ENCODE peak calls at places on chromosomes 13 and 19, in nine cellular contexts. One of them, this sample, is unnamed.

GRCh38 chr13:81800433-81800832 is 1459.5 kb upstream of the SPRY2 start:
- DNase-seq in epithelial cell of esophagus: no peak
- DNase-seq in AG09309: no peak
- DNase-seq in fibroblast of pulmonary artery: no peak
- DNase-seq in mammary epithelial cell: no peak
- DNase-seq in BE2C: no peak
- DNase-seq in breast epithelium: no peak
- DNase-seq in CD8-positive, alpha-beta T cell: no peak
- DNase-seq in SK-N-SH: no peak
- DNase-seq in this sample: no peak

GRCh38 chr13:113935523-113935922 is 38.4 kb downstream of the C13orf46 start:
- DNase-seq in epithelial cell of esophagus: no peak
- DNase-seq in AG09309: no peak
- DNase-seq in fibroblast of pulmonary artery: no peak
- DNase-seq in mammary epithelial cell: no peak
- DNase-seq in BE2C: no peak
- DNase-seq in breast epithelium: no peak
- DNase-seq in CD8-positive, alpha-beta T cell: no peak
- DNase-seq in SK-N-SH: peak; percentile 55
- DNase-seq in this sample: no peak

GRCh38 chr13:41995946-41996345 is 35.0 kb upstream of the VWA8 start:
- DNase-seq in epithelial cell of esophagus: peak; percentile 77
- DNase-seq in AG09309: peak; percentile 11
- DNase-seq in fibroblast of pulmonary artery: peak; percentile 46
- DNase-seq in mammary epithelial cell: peak; percentile 85
- DNase-seq in BE2C: peak; percentile 23
- DNase-seq in breast epithelium: no peak
- DNase-seq in CD8-positive, alpha-beta T cell: no peak
- DNase-seq in SK-N-SH: no peak
- DNase-seq in this sample: no peak

GRCh38 chr19:29666634-29667389 is 1.6 kb downstream of the PLEKHF1 start:
- DNase-seq in epithelial cell of esophagus: peak; percentile 43
- DNase-seq in AG09309: no peak
- DNase-seq in fibroblast of pulmonary artery: peak; percentile 75
- DNase-seq in mammary epithelial cell: peak; percentile 29
- DNase-seq in BE2C: no peak
- DNase-seq in breast epithelium: peak; percentile 67
- DNase-seq in CD8-positive, alpha-beta T cell: no peak
- DNase-seq in SK-N-SH: no peak
- DNase-seq in this sample: no peak

GRCh38 chr19:4935449-4935848 is 26.1 kb downstream of the UHRF1 start:
- DNase-seq in epithelial cell of esophagus: no peak
- DNase-seq in AG09309: no peak
- DNase-seq in fibroblast of pulmonary artery: no peak
- DNase-seq in mammary epithelial cell: no peak
- DNase-seq in BE2C: no peak
- DNase-seq in breast epithelium: no peak
- DNase-seq in CD8-positive, alpha-beta T cell: no peak
- DNase-seq in SK-N-SH: no peak
- DNase-seq in this sample: no peak

GRCh38 chr13:27487776-27488175 is 37.4 kb upstream of the MTIF3 start:
- DNase-seq in epithelial cell of esophagus: no peak
- DNase-seq in AG09309: no peak
- DNase-seq in fibroblast of pulmonary artery: no peak
- DNase-seq in mammary epithelial cell: no peak
- DNase-seq in BE2C: no peak
- DNase-seq in breast epithelium: no peak
- DNase-seq in CD8-positive, alpha-beta T cell: no peak
- DNase-seq in SK-N-SH: no peak
- DNase-seq in this sample: no peak

GRCh38 chr19:52214241-52214640 is 24.4 kb downstream of the PPP2R1A start:
- DNase-seq in epithelial cell of esophagus: peak; percentile 6
- DNase-seq in AG09309: no peak
- DNase-seq in fibroblast of pulmonary artery: no peak
- DNase-seq in mammary epithelial cell: no peak
- DNase-seq in BE2C: no peak
- DNase-seq in breast epithelium: no peak
- DNase-seq in CD8-positive, alpha-beta T cell: no peak
- DNase-seq in SK-N-SH: no peak
- DNase-seq in this sample: no peak

GRCh38 chr13:75610466-75610865 is 25.7 kb upstream of the LMO7 start:
- DNase-seq in epithelial cell of esophagus: peak; percentile 45
- DNase-seq in AG09309: no peak
- DNase-seq in fibroblast of pulmonary artery: no peak
- DNase-seq in mammary epithelial cell: no peak
- DNase-seq in BE2C: no peak
- DNase-seq in breast epithelium: no peak
- DNase-seq in CD8-positive, alpha-beta T cell: no peak
- DNase-seq in SK-N-SH: no peak
- DNase-seq in this sample: no peak

GRCh38 chr19:36152061-36152885 is at the start of gene COX7A1:
- DNase-seq in epithelial cell of esophagus: no peak
- DNase-seq in AG09309: no peak
- DNase-seq in fibroblast of pulmonary artery: peak; percentile 68
- DNase-seq in mammary epithelial cell: no peak
- DNase-seq in BE2C: no peak
- DNase-seq in breast epithelium: no peak
- DNase-seq in CD8-positive, alpha-beta T cell: no peak
- DNase-seq in SK-N-SH: no peak
- DNase-seq in this sample: no peak

GRCh38 chr19:36152886-36153525 is 759 bp upstream of the COX7A1 start:
- DNase-seq in epithelial cell of esophagus: no peak
- DNase-seq in AG09309: no peak
- DNase-seq in fibroblast of pulmonary artery: no peak
- DNase-seq in mammary epithelial cell: no peak
- DNase-seq in BE2C: no peak
- DNase-seq in breast epithelium: no peak
- DNase-seq in CD8-positive, alpha-beta T cell: no peak
- DNase-seq in SK-N-SH: no peak
- DNase-seq in this sample: no peak

GRCh38 chr19:36149673-36150406 is 2.4 kb downstream of the COX7A1 start:
- DNase-seq in epithelial cell of esophagus: peak; percentile 95
- DNase-seq in AG09309: no peak
- DNase-seq in fibroblast of pulmonary artery: no peak
- DNase-seq in mammary epithelial cell: peak; percentile 86
- DNase-seq in BE2C: no peak
- DNase-seq in breast epithelium: peak; percentile 69
- DNase-seq in CD8-positive, alpha-beta T cell: no peak
- DNase-seq in SK-N-SH: no peak
- DNase-seq in this sample: no peak

GRCh38 chr19:36150586-36150985 is 1.7 kb downstream of the COX7A1 start:
- DNase-seq in epithelial cell of esophagus: no peak
- DNase-seq in AG09309: no peak
- DNase-seq in fibroblast of pulmonary artery: no peak
- DNase-seq in mammary epithelial cell: no peak
- DNase-seq in BE2C: no peak
- DNase-seq in breast epithelium: no peak
- DNase-seq in CD8-positive, alpha-beta T cell: no peak
- DNase-seq in SK-N-SH: no peak
- DNase-seq in this sample: no peak

DNA sequence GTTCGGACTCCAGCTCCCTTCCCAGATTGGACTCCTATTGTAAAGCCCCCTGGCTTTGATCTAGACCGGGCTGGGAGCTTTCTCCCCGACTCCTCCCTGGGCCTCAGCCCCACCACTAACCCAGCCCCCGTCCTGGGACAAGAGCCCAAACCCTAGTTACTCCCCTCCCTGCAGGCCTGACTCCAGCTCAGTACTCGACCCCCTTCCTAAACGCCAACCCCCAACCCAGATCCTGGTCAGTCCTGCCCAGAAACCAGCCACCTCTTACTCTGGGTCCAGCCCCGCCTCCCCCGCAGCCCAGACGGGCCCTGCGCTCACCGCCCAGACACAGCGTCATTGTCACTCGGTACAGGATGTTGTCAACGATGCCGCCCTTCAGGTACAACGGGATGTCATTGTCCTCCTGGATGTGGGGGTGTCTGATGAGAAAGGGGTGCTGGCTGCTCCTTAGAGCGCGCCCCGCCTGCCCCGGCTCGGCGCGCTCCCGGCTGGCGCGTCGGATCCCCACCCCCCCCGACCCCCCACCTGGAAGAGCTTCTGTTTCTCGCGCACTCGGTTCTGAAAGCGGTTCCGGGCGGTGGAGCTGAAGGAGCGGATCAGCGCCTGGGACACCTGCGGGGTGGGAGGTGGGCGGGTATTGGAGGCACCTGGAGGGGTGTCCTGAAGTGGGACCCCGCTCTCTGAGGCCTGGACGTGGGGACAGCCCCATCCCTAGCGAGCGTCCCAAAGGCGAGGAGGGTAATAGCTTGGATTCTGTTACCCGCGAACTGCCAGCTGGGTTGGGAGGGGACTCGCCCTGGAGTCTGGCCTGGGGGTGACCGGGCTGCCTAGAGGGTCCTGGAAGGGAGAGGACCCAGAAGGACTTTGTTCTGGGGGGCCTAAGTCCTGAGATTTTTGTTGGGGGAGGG is 849 bp downstream of the COX7A1 start:
- DNase-seq in epithelial cell of esophagus: no peak
- DNase-seq in AG09309: no peak
- DNase-seq in fibroblast of pulmonary artery: peak; percentile 17
- DNase-seq in mammary epithelial cell: no peak
- DNase-seq in BE2C: no peak
- DNase-seq in breast epithelium: no peak
- DNase-seq in CD8-positive, alpha-beta T cell: no peak
- DNase-seq in SK-N-SH: no peak
- DNase-seq in this sample: no peak
- TF ChIP-seq CTCF in epithelial cell of esophagus: no peak
- TF ChIP-seq CTCF in AG09309: no peak
- TF ChIP-seq CTCF in fibroblast of pulmonary artery: no peak
- TF ChIP-seq CTCF in mammary epithelial cell: no peak
- TF ChIP-seq CTCF in BE2C: no peak
- TF ChIP-seq CTCF in breast epithelium: no peak
- TF ChIP-seq CTCF in CD8-positive, alpha-beta T cell: no peak
- TF ChIP-seq CTCF in SK-N-SH: no peak
- TF ChIP-seq CTCF in this sample: no peak

DNA sequence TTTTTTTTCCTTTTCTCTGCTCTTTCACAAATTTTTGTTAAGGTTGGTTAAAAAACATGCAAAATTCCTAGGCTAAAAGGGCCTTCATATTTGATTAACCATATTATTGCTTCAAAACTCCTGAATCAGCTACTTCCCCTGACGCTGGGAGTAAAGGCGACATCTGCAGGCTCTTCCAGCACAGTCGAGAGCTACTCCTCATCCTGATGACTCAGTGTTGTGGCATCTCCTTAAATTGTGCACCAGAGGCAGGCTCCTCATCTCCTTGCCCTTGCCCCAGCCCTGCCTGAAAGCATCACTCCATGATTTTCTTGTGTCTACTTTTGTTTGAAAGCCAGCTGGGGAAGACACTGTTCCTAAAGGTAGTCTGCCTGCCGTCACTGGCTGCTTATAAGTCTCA is 24.5 kb upstream of the SOX1 start:
- DNase-seq in epithelial cell of esophagus: no peak
- DNase-seq in AG09309: no peak
- DNase-seq in fibroblast of pulmonary artery: no peak
- DNase-seq in mammary epithelial cell: no peak
- DNase-seq in BE2C: no peak
- DNase-seq in breast epithelium: no peak
- DNase-seq in CD8-positive, alpha-beta T cell: no peak
- DNase-seq in SK-N-SH: no peak
- DNase-seq in this sample: no peak
- TF ChIP-seq CTCF in epithelial cell of esophagus: no peak
- TF ChIP-seq CTCF in AG09309: no peak
- TF ChIP-seq CTCF in fibroblast of pulmonary artery: no peak
- TF ChIP-seq CTCF in mammary epithelial cell: no peak
- TF ChIP-seq CTCF in BE2C: no peak
- TF ChIP-seq CTCF in breast epithelium: no peak
- TF ChIP-seq CTCF in CD8-positive, alpha-beta T cell: no peak
- TF ChIP-seq CTCF in SK-N-SH: no peak
- TF ChIP-seq CTCF in this sample: no peak

DNA sequence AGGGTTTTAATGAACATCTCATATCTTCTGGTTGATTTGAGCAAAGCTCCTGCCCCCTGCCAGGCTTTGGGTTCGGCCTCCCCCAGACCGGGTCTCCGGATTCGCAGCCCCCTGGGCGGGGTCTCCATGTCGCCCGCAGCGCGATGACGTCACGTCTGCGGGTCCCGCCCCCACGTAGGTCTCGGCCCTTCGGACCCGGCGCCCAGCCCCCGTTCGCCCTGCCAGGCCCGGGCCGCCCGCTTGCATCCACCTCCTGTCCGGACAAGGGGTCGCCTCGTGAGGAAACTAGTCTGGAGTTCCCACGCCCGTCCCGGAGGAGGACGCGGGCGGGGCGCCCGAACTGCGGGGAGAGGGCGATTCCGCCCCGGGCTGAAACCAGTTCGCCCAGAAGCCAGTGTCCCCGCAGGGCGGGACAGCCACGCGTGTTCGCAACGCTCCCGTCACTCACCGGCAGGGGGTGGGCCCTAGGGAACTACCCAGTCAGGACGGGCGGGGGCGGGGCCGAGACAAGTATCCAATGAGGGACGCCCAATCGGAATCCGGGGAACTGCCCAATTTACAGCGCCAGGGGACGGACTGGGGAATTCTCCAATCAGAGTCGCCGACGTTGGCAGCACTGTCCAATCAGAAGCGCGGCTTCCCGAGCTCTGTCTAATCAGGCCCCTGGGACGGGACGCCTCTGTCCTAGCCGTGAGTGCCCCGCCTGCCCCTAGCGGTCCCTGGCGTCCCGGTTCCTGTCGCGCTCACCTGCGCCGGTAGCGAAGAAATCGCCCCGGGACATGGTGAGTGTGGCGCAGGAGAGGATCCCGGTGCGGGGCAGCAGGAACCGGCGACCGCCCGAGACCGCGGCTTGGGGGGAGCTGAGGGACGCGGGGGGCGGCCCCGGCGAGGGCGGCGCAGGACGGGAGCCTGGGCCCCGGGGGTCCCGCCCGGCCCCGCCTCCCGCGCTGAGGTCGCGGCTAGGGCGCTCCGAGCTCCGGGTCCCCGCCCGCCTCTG is at the start of gene ZNF555:
- DNase-seq in epithelial cell of esophagus: peak; percentile 100
- DNase-seq in AG09309: peak; percentile 96
- DNase-seq in fibroblast of pulmonary artery: peak; percentile 99
- DNase-seq in mammary epithelial cell: peak; percentile 99
- DNase-seq in BE2C: peak; percentile 98
- DNase-seq in breast epithelium: peak; percentile 100
- DNase-seq in CD8-positive, alpha-beta T cell: peak; percentile 98
- DNase-seq in SK-N-SH: peak; percentile 98
- DNase-seq in this sample: peak; percentile 98
- TF ChIP-seq CTCF in epithelial cell of esophagus: peak; percentile 43
- TF ChIP-seq CTCF in AG09309: peak; percentile 42
- TF ChIP-seq CTCF in fibroblast of pulmonary artery: peak; percentile 22
- TF ChIP-seq CTCF in mammary epithelial cell: peak; percentile 58
- TF ChIP-seq CTCF in BE2C: peak; percentile 46
- TF ChIP-seq CTCF in breast epithelium: peak; percentile 75
- TF ChIP-seq CTCF in CD8-positive, alpha-beta T cell: peak; percentile 39
- TF ChIP-seq CTCF in SK-N-SH: peak; percentile 40
- TF ChIP-seq CTCF in this sample: peak; percentile 32

DNA sequence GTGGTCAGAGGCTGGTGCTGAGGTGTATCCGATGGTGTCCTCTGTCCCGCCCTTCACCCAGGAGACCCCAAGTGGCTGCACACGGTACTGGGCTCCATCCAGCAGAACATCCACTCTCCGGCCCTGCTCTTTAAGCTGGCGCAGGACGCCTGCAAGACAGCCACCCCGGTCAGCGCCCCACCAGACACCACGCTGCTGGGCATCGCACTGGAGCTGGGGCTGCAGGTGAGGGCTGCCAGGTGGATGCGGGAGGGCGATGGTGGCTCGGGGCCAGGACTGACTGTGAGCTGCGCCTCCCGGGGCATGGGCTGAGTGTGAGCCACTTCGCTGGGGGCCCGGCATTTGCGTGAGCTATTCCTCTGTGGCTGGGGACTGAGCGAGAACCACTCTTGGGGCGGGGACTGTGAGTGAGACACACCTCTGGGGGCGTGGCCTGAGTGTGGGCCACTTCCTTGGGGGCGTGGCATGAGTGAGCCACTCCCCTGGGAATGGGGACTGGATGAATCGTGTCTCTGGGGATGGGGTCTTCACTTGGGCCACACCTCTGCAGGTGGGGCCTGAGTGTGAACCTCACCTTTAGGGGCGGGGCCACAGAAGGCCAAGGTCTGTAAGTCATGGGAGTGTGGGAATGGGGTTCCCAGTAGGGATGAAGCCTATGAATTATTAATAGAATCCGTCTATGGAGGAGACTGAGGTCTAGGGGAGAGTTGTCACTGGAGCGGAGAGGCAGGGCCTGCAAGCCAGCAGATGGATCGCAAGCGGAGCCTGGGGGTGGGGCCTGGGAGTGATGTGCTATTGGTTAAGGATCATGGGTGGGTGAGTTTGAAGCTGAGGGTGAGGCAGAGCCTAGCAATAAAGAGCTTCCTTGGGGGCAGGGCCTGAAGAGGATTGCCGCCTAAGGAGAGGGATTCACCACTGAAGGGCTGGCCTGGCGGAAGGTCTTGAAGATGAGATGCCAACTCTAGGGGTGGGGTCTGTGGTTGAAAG is 30.5 kb downstream of the ZSWIM4 start:
- DNase-seq in epithelial cell of esophagus: peak; percentile 63
- DNase-seq in AG09309: no peak
- DNase-seq in fibroblast of pulmonary artery: no peak
- DNase-seq in mammary epithelial cell: no peak
- DNase-seq in BE2C: peak; percentile 75
- DNase-seq in breast epithelium: no peak
- DNase-seq in CD8-positive, alpha-beta T cell: no peak
- DNase-seq in SK-N-SH: peak; percentile 80
- DNase-seq in this sample: no peak
- TF ChIP-seq CTCF in epithelial cell of esophagus: peak; percentile 8
- TF ChIP-seq CTCF in AG09309: peak; percentile 9
- TF ChIP-seq CTCF in fibroblast of pulmonary artery: peak; percentile 1
- TF ChIP-seq CTCF in mammary epithelial cell: no peak
- TF ChIP-seq CTCF in BE2C: no peak
- TF ChIP-seq CTCF in breast epithelium: no peak
- TF ChIP-seq CTCF in CD8-positive, alpha-beta T cell: no peak
- TF ChIP-seq CTCF in SK-N-SH: peak; percentile 38
- TF ChIP-seq CTCF in this sample: no peak